ENCODE peak calls at places on chromosome 20, in six cellular contexts. S is breast epithelium, G is AG20443, R is astrocyte of the spinal cord, V is NCI-H2171 treated with DMSO at 0.1 percent for 48 hours, D is hippocampal formation. H is an unnamed sample.

GRCh38 chr20:21315138-21315537 is 12.0 kb downstream of the XRN2 start:
- DNase-seq in V (no peak), R (peak; percentile 72), D (no peak), S (no peak), G (peak; percentile 40), H (no peak)

GRCh38 chr20:20215976-20216727 is 151.8 kb upstream of the INSM1 start:
- DNase-seq in V (peak; percentile 99), R (no peak), G (no peak), S (no peak), D (no peak), H (no peak)

GRCh38 chr20:48743807-48744206 is 84.0 kb downstream of the PREX1 start:
- DNase-seq in D (no peak), R (no peak), S (no peak), V (no peak), G (no peak), H (no peak)

GRCh38 chr20:33689973-33690372 is 3.8 kb upstream of the E2F1 start:
- DNase-seq in G (no peak), D (no peak), S (no peak), V (no peak), R (peak; percentile 59), H (no peak)

GRCh38 chr20:9739991-9740390 is 98.9 kb downstream of the PAK5 start:
- DNase-seq in G (no peak), R (no peak), D (no peak), V (no peak), S (no peak), H (no peak)

GRCh38 chr20:12067686-12068085 is 150.0 kb downstream of the BTBD3 start:
- DNase-seq in D (no peak), S (no peak), G (no peak), V (no peak), R (no peak), H (no peak)

GRCh38 chr20:35627121-35627520 is 11.5 kb downstream of the SPAG4 start:
- DNase-seq in S (no peak), R (no peak), D (no peak), G (no peak), V (no peak), H (no peak)

GRCh38 chr20:56202493-56203077 is 45.9 kb upstream of the MC3R start:
- DNase-seq in V (peak; percentile 4), S (no peak), G (peak; percentile 38), D (no peak), R (peak; percentile 4), H (peak; percentile 11)

GRCh38 chr20:24933266-24933908 is 15.7 kb upstream of the CST7 start:
- DNase-seq in R (no peak), G (no peak), S (no peak), V (no peak), D (no peak), H (no peak)

GRCh38 chr20:48983423-48984400 is 62.2 kb downstream of the ARFGEF2 start:
- DNase-seq in V (no peak), S (no peak), G (peak; percentile 30), D (no peak), R (peak; percentile 87), H (peak; percentile 98)

H was measured in kidney glomerular epithelial cell.